ENCODE peak calls at places on chromosomes 13 and 19, in four cellular contexts. W, Z, E and K are unnamed samples.
A peak's percentile ranks its signal among the peaks of the same experiment; 100 is the strongest.

GRCh38 chr19:31548941-31549340 is 199.7 kb upstream of the TSHZ3 start:
- DNase-seq in E (no peak), W (no peak), Z (no peak), K (no peak)

GRCh38 chr13:30061217-30061616 is 210.8 kb upstream of the UBL3 start:
- DNase-seq in W (no peak), E (no peak), Z (no peak), K (no peak)

GRCh38 chr19:1942078-1942933 is 1.3 kb downstream of the CSNK1G2 start:
- DNase-seq in Z (peak; percentile 89), W (no peak), E (peak; percentile 82), K (peak; percentile 72)

GRCh38 chr19:13670846-13671245 is 93.5 kb upstream of the MRI1 start:
- DNase-seq in Z (no peak), W (no peak), E (no peak), K (no peak)

GRCh38 chr13:36673838-36674326 is at the start of gene SERTM1:
- DNase-seq in Z (no peak), E (no peak), W (peak; percentile 62), K (no peak)

GRCh38 chr19:58356971-58357797 is 3.9 kb upstream of the A1BG start:
- DNase-seq in Z (no peak), E (no peak), W (no peak), K (no peak)

GRCh38 chr19:18775586-18776287 is 15.4 kb downstream of the COMP start:
- DNase-seq in W (no peak), E (no peak), Z (no peak), K (no peak)

GRCh38 chr19:6539514-6539913 is 8.7 kb downstream of the TNFSF9 start:
- DNase-seq in W (no peak), E (no peak), Z (no peak), K (no peak)

GRCh38 chr19:32945260-32945659 is 26.5 kb downstream of the CEP89 start:
- DNase-seq in W (no peak), E (no peak), Z (no peak), K (no peak)

GRCh38 chr13:90070362-90070761 is 1277.1 kb upstream of the MIR17HG start:
- DNase-seq in E (no peak), W (no peak), Z (no peak), K (no peak)